ENCODE peak calls at places on chromosomes 11 and 22, in nine cellular contexts. A, L, V, B, U, S, O, Q and M are unnamed samples.

GRCh38 chr22:47540011-47540410 is 777.6 kb downstream of the TBC1D22A start:
- DNase-seq in U (no peak), L (no peak), V (no peak), B (no peak), Q (no peak), A (no peak), S (no peak), O (no peak), M (no peak)

GRCh38 chr22:44309137-44309536 is 3.6 kb downstream of the SHISAL1 start:
- DNase-seq in O (peak; percentile 93), S (no peak), U (peak; percentile 20), V (peak; percentile 93), B (no peak), Q (peak; percentile 86), A (no peak), L (no peak), M (no peak)

GRCh38 chr11:73372371-73372993 is 3.7 kb upstream of the RELT start:
- DNase-seq in B (no peak), A (no peak), V (no peak), L (peak; percentile 15), S (no peak), O (no peak), Q (no peak), U (no peak), M (no peak)

GRCh38 chr11:85813721-85814120 is 2.8 kb upstream of the SYTL2 start:
- DNase-seq in U (no peak), A (no peak), S (no peak), O (no peak), Q (no peak), V (no peak), L (no peak), B (no peak), M (no peak)

GRCh38 chr11:80204021-80204420 is 763.2 kb upstream of the TENM4 start:
- DNase-seq in L (no peak), A (no peak), V (no peak), O (peak; percentile 31), B (no peak), Q (no peak), U (no peak), S (no peak), M (no peak)

GRCh38 chr11:126871792-126872191 is 128.8 kb downstream of the KIRREL3 start:
- DNase-seq in S (no peak), U (no peak), O (no peak), Q (no peak), V (no peak), A (no peak), B (no peak), L (no peak), M (no peak)

GRCh38 chr22:48702573-48703264 is 1125.0 kb downstream of the BRD1 start:
- DNase-seq in V (peak; percentile 0), B (no peak), Q (no peak), A (peak; percentile 63), O (no peak), L (no peak), S (peak; percentile 20), U (peak; percentile 77), M (no peak)

GRCh38 chr11:47672283-47672730 is 29.9 kb upstream of the MTCH2 start:
- DNase-seq in A (no peak), S (no peak), U (no peak), L (no peak), V (no peak), B (no peak), Q (no peak), O (no peak), M (no peak)

GRCh38 chr11:76854709-76855108 is 6.0 kb upstream of the ACER3 start:
- DNase-seq in Q (no peak), U (no peak), O (no peak), V (peak; percentile 10), L (no peak), B (no peak), A (no peak), S (no peak), M (no peak)

GRCh38 chr11:70729949-70730348 is 331.6 kb downstream of the CTTN start:
- DNase-seq in B (no peak), L (no peak), Q (no peak), V (no peak), O (no peak), S (no peak), A (no peak), U (no peak), M (no peak)

GRCh38 chr11:74371269-74372039 is 26.8 kb downstream of the PGM2L1 start:
- DNase-seq in V (peak; percentile 21), S (no peak), L (no peak), Q (peak; percentile 32), A (no peak), U (no peak), B (no peak), O (peak; percentile 70), M (no peak)

GRCh38 chr11:95078526-95078925 is 11.1 kb upstream of the ENDOD1 start:
- DNase-seq in L (no peak), U (no peak), V (no peak), A (no peak), Q (no peak), S (no peak), O (no peak), B (no peak), M (no peak)

GRCh38 chr11:2186669-2187266 is 15.2 kb upstream of the TH start:
- DNase-seq in B (peak; percentile 14), U (peak; percentile 44), O (no peak), Q (no peak), V (peak; percentile 30), A (no peak), L (peak; percentile 49), S (peak; percentile 48), M (no peak)

GRCh38 chr11:46659908-46660307 is 40.5 kb downstream of the ARHGAP1 start:
- DNase-seq in O (peak; percentile 62), B (no peak), L (no peak), S (no peak), U (no peak), V (peak; percentile 91), Q (no peak), A (peak; percentile 61), M (peak; percentile 29)

GRCh38 chr22:40819741-40820140 is 595 bp upstream of the SLC25A17 start:
- DNase-seq in A (no peak), Q (no peak), L (no peak), S (no peak), B (no peak), U (no peak), O (no peak), V (peak; percentile 42), M (no peak)

GRCh38 chr22:19880786-19881569 is 26.3 kb upstream of the GNB1L start:
- DNase-seq in L (no peak), V (peak; percentile 96), S (peak; percentile 75), O (peak; percentile 90), Q (peak; percentile 92), B (no peak), A (peak; percentile 34), U (peak; percentile 35), M (peak; percentile 22)

GRCh38 chr11:60937811-60938210 is 13.6 kb downstream of the TMEM132A start:
- DNase-seq in V (no peak), B (no peak), S (no peak), L (no peak), A (no peak), U (no peak), O (no peak), Q (no peak), M (no peak)

GRCh38 chr11:17135934-17136683 is 58.6 kb upstream of the RPS13 start:
- DNase-seq in B (no peak), U (no peak), Q (no peak), O (no peak), V (no peak), L (no peak), S (no peak), A (no peak), M (no peak)

GRCh38 chr11:12071574-12071973 is 38.8 kb upstream of the MICAL2 start:
- DNase-seq in Q (no peak), V (no peak), B (no peak), S (no peak), U (no peak), L (no peak), O (no peak), A (no peak), M (no peak)

GRCh38 chr22:50498322-50498861 is 9.1 kb downstream of the LMF2 start:
- DNase-seq in A (no peak), Q (no peak), O (no peak), L (peak; percentile 52), V (peak; percentile 70), S (peak; percentile 71), U (peak; percentile 87), B (peak; percentile 49), M (peak; percentile 70)

GRCh38 chr22:41380993-41381328 is 781 bp upstream of the TEF start:
- DNase-seq in U (peak; percentile 93), S (no peak), A (no peak), B (no peak), V (peak; percentile 96), Q (peak; percentile 75), O (peak; percentile 40), L (no peak), M (peak; percentile 90)

GRCh38 chr22:30869996-30870395 is 98.6 kb downstream of the MORC2 start:
- DNase-seq in Q (no peak), S (no peak), V (no peak), B (no peak), O (no peak), U (no peak), A (no peak), L (no peak), M (peak; percentile 11)

GRCh38 chr11:94024547-94024946 is 3.4 kb downstream of the HEPHL1 start:
- DNase-seq in B (no peak), A (no peak), L (no peak), S (no peak), O (no peak), V (no peak), U (no peak), Q (no peak), M (no peak)

GRCh38 chr11:35272391-35272821 is 133.4 kb downstream of the CD44 start:
- DNase-seq in B (peak; percentile 1), A (no peak), V (no peak), S (no peak), U (no peak), L (peak; percentile 49), Q (no peak), O (no peak), M (no peak)

GRCh38 chr11:723120-723883 is 17.3 kb downstream of the EPS8L2 start:
- DNase-seq in B (no peak), S (no peak), O (peak; percentile 49), A (no peak), V (peak; percentile 68), Q (no peak), L (peak; percentile 35), U (peak; percentile 68), M (peak; percentile 64)

GRCh38 chr11:67354314-67355022 is 1.1 kb upstream of the POLD4 start:
- DNase-seq in L (no peak), S (peak; percentile 39), V (peak; percentile 93), U (peak; percentile 86), O (no peak), B (no peak), Q (peak; percentile 85), A (no peak), M (peak; percentile 95)

GRCh38 chr11:12225046-12225739 is 114.8 kb downstream of the MICAL2 start:
- DNase-seq in V (no peak), A (no peak), B (no peak), L (no peak), O (no peak), U (no peak), S (no peak), Q (no peak), M (no peak)

GRCh38 chr11:118305726-118306125 is 1.2 kb downstream of the CD3E start:
- DNase-seq in A (no peak), L (no peak), B (no peak), U (no peak), V (no peak), Q (no peak), O (no peak), S (no peak), M (no peak)

GRCh38 chr22:49951001-49951677 is 9.4 kb upstream of the PIM3 start:
- DNase-seq in O (no peak), U (peak; percentile 100), S (no peak), A (no peak), B (no peak), L (no peak), V (no peak), Q (no peak), M (no peak)

GRCh38 chr11:117523680-117524079 is 196.0 kb downstream of the CEP164 start:
- DNase-seq in S (no peak), Q (no peak), V (peak; percentile 16), O (no peak), B (no peak), U (no peak), L (no peak), A (no peak), M (no peak)

GRCh38 chr22:46041642-46042041 is 64.7 kb upstream of the WNT7B start:
- DNase-seq in Q (no peak), B (no peak), A (no peak), L (no peak), V (no peak), U (peak; percentile 28), S (no peak), O (no peak), M (no peak)